ENCODE peak calls at places on chromosome 3, in ten cellular contexts. Q, A, G, H, U, R, X, I, O and D are unnamed samples. For H3K4me1 and H3K9me3, the result is how much of the 10 kb centered on the place peaks cover.

GRCh38 chr3:170419301-170420087 is 826 bp downstream of the CLDN11 start:
- DNase-seq in U (no peak), R (no peak), H (peak), I (no peak), X (peak), Q (no peak), O (no peak), A (no peak), G (no peak), D (no peak)

GRCh38 chr3:178967184-178967532 is 104.5 kb downstream of the ZMAT3 start:
- DNase-seq in G (no peak), U (no peak), A (no peak), O (peak), X (no peak), Q (no peak), R (no peak), H (peak), I (no peak), D (no peak)

GRCh38 chr3:63934041-63934440 is 21.9 kb upstream of the SCAANT1 start:
- DNase-seq in A (no peak), I (no peak), G (no peak), U (no peak), O (no peak), R (no peak), X (no peak), Q (no peak), H (no peak), D (no peak)

GRCh38 chr3:128316456-128316855 is 150.2 kb downstream of the DNAJB8 start:
- DNase-seq in G (peak), X (no peak), R (no peak), Q (peak), I (peak), O (no peak), H (peak), A (no peak), U (peak), D (no peak)

GRCh38 chr3:116863842-116864626 is 154.5 kb downstream of the TUSC7 start:
- DNase-seq in X (no peak), Q (no peak), G (no peak), U (no peak), O (peak), H (no peak), I (no peak), R (peak), A (no peak), D (no peak)

GRCh38 chr3:196517919-196518318 is 2.8 kb upstream of the SMCO1 start:
- DNase-seq in I (no peak), X (no peak), A (no peak), Q (no peak), G (no peak), H (no peak), R (peak), O (no peak), U (no peak), D (no peak)

GRCh38 chr3:55571913-55572312 is 84.8 kb upstream of the WNT5A start:
- DNase-seq in A (no peak), G (no peak), X (peak), I (no peak), H (peak), O (peak), U (peak), R (peak), Q (no peak), D (peak)

GRCh38 chr3:74129056-74129455 is 485.4 kb downstream of the CNTN3 start:
- DNase-seq in O (no peak), A (no peak), Q (no peak), G (no peak), H (no peak), U (no peak), I (no peak), R (no peak), X (no peak), D (no peak)

GRCh38 chr3:101784850-101785613 is 6.0 kb downstream of the NXPE3 start:
- DNase-seq in R (no peak), H (no peak), U (no peak), X (no peak), G (peak), O (no peak), I (no peak), A (no peak), Q (no peak), D (no peak)

GRCh38 chr3:53191836-53192480 is 30.9 kb downstream of the PRKCD start:
- DNase-seq in H (peak), G (no peak), A (peak), Q (no peak), R (no peak), X (no peak), O (no peak), I (no peak), U (peak), D (no peak)

GRCh38 chr3:105511031-105511430 is 144.3 kb downstream of the ALCAM start:
- DNase-seq in I (no peak), A (no peak), H (no peak), U (no peak), O (no peak), Q (no peak), G (no peak), X (no peak), R (no peak), D (no peak)

GRCh38 chr3:120622457-120622856 is 26.3 kb downstream of the NDUFB4 start:
- DNase-seq in O (no peak), Q (no peak), I (no peak), H (no peak), X (no peak), R (no peak), A (no peak), U (no peak), G (no peak), D (no peak)

GRCh38 chr3:119763466-119763865 is 18.4 kb upstream of the NR1I2 start:
- DNase-seq in G (no peak), O (no peak), Q (no peak), R (no peak), H (no peak), X (no peak), U (no peak), I (no peak), A (no peak), D (no peak)

GRCh38 chr3:196995646-196996355 is 27.2 kb upstream of the PIGZ start:
- DNase-seq in U (peak), Q (no peak), O (no peak), H (no peak), A (no peak), G (no peak), R (no peak), X (peak), I (no peak), D (no peak)

GRCh38 chr3:33629219-33629618 is 88.8 kb downstream of the CLASP2 start:
- DNase-seq in G (no peak), O (no peak), R (no peak), H (no peak), A (no peak), Q (no peak), X (no peak), U (no peak), I (no peak), D (no peak)

GRCh38 chr3:181838940-181839914 is 127.5 kb downstream of the SOX2 start:
- DNase-seq in X (no peak), H (no peak), G (no peak), I (no peak), O (peak), A (no peak), U (no peak), R (no peak), Q (no peak), D (no peak)

GRCh38 chr3:172104471-172105072 is 65.2 kb downstream of the FNDC3B start:
- DNase-seq in A (peak), U (no peak), R (no peak), Q (no peak), H (peak), O (no peak), X (no peak), I (no peak), G (no peak), D (no peak)

GRCh38 chr3:169551646-169552045 is 111.9 kb downstream of the MECOM start:
- DNase-seq in U (no peak), X (no peak), I (no peak), R (no peak), A (no peak), G (no peak), Q (no peak), H (no peak), O (no peak), D (no peak)

GRCh38 chr3:196632033-196632751 is 7.3 kb upstream of the NRROS start:
- DNase-seq in U (peak), G (peak), O (peak), H (peak), R (peak), Q (peak), I (peak), X (peak), A (peak), D (peak)

GRCh38 chr3:1082024-1082633 is 10.7 kb upstream of the CNTN6 start:
- DNase-seq in H (peak), O (no peak), X (no peak), R (peak), U (no peak), Q (no peak), G (no peak), A (peak), I (no peak), D (no peak)

GRCh38 chr3:64361962-64362735 is 136.9 kb upstream of the PRICKLE2 start:
- DNase-seq in A (no peak), O (peak), R (no peak), X (no peak), Q (no peak), I (no peak), U (no peak), H (no peak), G (no peak), D (no peak)

GRCh38 chr3:102664126-102664525 is 229.3 kb downstream of the ZPLD1 start:
- DNase-seq in I (no peak), A (no peak), O (no peak), R (no peak), X (no peak), G (no peak), H (no peak), Q (no peak), U (no peak), D (peak)

GRCh38 chr3:179299999-179300613 is 22.7 kb upstream of the ZNF639 start:
- DNase-seq in A (no peak), G (no peak), R (no peak), O (no peak), I (no peak), X (no peak), Q (no peak), H (no peak), U (no peak), D (no peak)

GRCh38 chr3:30349507-30349906 is 256.9 kb upstream of the TGFBR2 start:
- DNase-seq in R (no peak), Q (no peak), O (no peak), A (no peak), I (no peak), H (peak), U (no peak), G (no peak), X (no peak), D (no peak)
- H3K4me1 ChIP-seq in R (under half), Q (half or more), O (under half), A (under half), I (half or more), H (under half), U (under half), G (half or more), X (under half), D (under half)

GRCh38 chr3:141076026-141076797 is 25.1 kb downstream of the SPSB4 start:
- DNase-seq in X (no peak), A (peak), Q (no peak), U (no peak), H (peak), I (no peak), O (no peak), R (no peak), G (no peak), D (no peak)

GRCh38 chr3:141071681-141072260 is 20.6 kb downstream of the SPSB4 start:
- DNase-seq in H (no peak), Q (no peak), X (no peak), R (no peak), G (no peak), U (no peak), A (peak), I (no peak), O (no peak), D (peak)

GRCh38 chr3:141076821-141077571 is 25.8 kb downstream of the SPSB4 start:
- DNase-seq in I (no peak), R (no peak), O (no peak), Q (no peak), H (peak), U (peak), X (peak), G (no peak), A (peak), D (peak)

GRCh38 chr3:141072950-141073349 is 21.8 kb downstream of the SPSB4 start:
- DNase-seq in O (no peak), U (no peak), H (no peak), X (no peak), I (no peak), R (no peak), A (no peak), G (no peak), Q (no peak), D (no peak)

DNA sequence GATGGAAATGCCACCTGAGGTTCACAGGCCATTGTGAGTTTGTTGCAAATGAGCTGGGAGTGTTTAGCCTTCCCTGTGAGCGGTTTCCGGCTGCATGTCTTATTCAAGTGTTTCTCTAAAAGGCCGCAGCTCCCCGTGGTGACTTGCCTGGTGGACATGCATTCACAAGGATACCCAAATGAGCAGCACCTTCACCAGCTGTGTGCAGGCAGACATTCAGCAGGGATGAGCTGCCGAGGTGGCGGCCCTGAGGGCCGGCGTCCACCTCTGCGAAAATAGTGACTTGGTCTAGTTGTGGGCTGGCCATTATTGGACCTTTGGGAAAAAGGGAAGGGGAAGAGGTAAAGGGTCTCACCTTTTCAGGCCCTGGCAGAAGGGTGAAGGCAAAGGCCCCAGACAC is 23.4 kb downstream of the SPSB4 start:
- DNase-seq in X (no peak), I (no peak), G (no peak), U (peak), H (no peak), A (no peak), Q (no peak), O (no peak), R (peak), D (no peak)
- H3K9me3 ChIP-seq in X (under half), I (under half), G (under half), U (under half), H (under half), A (under half), Q (under half), O (under half), R (under half), D (under half)

GRCh38 chr3:107323723-107324122 is 53.5 kb upstream of the CCDC54 start:
- DNase-seq in I (no peak), X (no peak), H (no peak), A (no peak), R (no peak), G (no peak), Q (no peak), U (no peak), O (no peak), D (no peak)
- H3K4me1 ChIP-seq in I (under half), X (under half), H (under half), A (under half), R (under half), G (under half), Q (under half), U (under half), O (under half), D (under half)

GRCh38 chr3:138642226-138642926 is 33.8 kb downstream of the FAIM start:
- DNase-seq in Q (no peak), O (no peak), X (no peak), R (no peak), U (no peak), G (no peak), I (no peak), A (no peak), H (no peak), D (no peak)

GRCh38 chr3:138642927-138643253 is 34.3 kb downstream of the FAIM start:
- DNase-seq in I (no peak), A (no peak), H (no peak), R (no peak), Q (no peak), X (no peak), O (no peak), U (no peak), G (no peak), D (no peak)

GRCh38 chr3:138649134-138649533 is 40.6 kb downstream of the FAIM start:
- DNase-seq in I (no peak), G (no peak), H (no peak), U (no peak), X (no peak), R (no peak), O (no peak), A (no peak), Q (no peak), D (no peak)

GRCh38 chr3:138646008-138646407 is 37.4 kb downstream of the FAIM start:
- DNase-seq in A (no peak), Q (no peak), X (no peak), H (no peak), I (no peak), G (no peak), U (no peak), R (no peak), O (no peak), D (no peak)

DNA sequence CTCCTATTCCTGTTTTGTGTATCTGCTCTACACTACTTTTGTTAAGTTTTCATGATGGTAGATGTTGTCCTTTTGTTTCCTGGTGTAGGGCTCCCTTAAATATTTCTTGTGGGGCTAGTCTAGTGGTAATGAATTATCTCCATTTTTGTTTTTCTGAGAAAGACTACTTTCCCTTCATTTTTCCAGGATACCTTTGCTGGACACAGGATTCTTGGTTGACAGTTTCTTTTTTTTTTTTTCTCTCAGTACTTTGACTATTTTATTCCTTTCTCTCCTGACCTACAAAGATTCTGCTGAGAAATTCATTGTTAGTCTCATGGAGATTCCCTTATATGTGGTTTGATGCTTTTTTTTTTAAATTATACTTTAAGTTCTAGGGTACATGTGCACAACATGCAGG is 38.0 kb downstream of the FAIM start:
- DNase-seq in Q (no peak), G (no peak), U (no peak), A (no peak), R (no peak), O (no peak), I (no peak), X (no peak), H (no peak), D (no peak)
- H3K9me3 ChIP-seq in Q (under half), G (under half), U (under half), A (under half), R (under half), O (under half), I (under half), X (under half), H (under half), D (half or more)

DNA sequence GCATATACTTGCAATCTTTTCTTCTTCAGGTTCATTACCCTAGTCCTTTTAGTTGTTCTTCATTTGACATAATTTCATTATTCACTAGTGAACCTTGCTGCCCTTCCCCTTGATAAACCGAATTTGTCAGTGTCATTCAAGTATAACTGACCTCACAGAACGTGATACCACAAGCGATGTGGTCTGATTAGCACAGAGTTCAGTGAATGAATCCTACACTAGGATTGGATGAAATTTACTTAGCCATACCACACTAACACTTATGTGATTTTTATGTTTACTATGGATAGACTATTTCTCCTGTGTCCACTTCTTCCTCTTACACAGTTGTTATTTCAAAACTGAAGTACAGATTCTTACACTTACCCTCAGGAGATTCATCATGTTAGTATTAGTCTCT is 27.2 kb downstream of the CD86 start:
- DNase-seq in R (no peak), H (no peak), A (no peak), Q (no peak), O (no peak), U (no peak), X (no peak), I (no peak), G (no peak), D (no peak)
- H3K4me1 ChIP-seq in R (under half), H (under half), A (under half), Q (under half), O (under half), U (under half), X (under half), I (under half), G (under half), D (under half)

GRCh38 chr3:36733723-36734122 is 30.6 kb downstream of the DCLK3 start:
- DNase-seq in O (no peak), X (no peak), A (no peak), R (no peak), U (no peak), G (no peak), H (no peak), Q (no peak), I (no peak), D (no peak)
- H3K9me3 ChIP-seq in O (under half), X (under half), A (under half), R (under half), U (under half), G (under half), H (under half), Q (under half), I (under half), D (under half)

GRCh38 chr3:126524429-126524988 is 554 bp downstream of the CHST13 start:
- DNase-seq in I (no peak), X (peak), H (no peak), Q (no peak), O (no peak), A (no peak), R (no peak), G (no peak), U (peak), D (peak)

GRCh38 chr3:126525853-126526667 is 2.1 kb downstream of the CHST13 start:
- DNase-seq in I (no peak), X (peak), Q (no peak), U (peak), A (no peak), H (no peak), G (no peak), R (no peak), O (no peak), D (peak)

GRCh38 chr3:126526668-126527005 is 2.7 kb downstream of the CHST13 start:
- DNase-seq in H (no peak), R (no peak), I (no peak), O (no peak), A (no peak), U (peak), G (no peak), Q (no peak), X (peak), D (peak)

GRCh38 chr3:126523745-126524428 is at the start of gene CHST13:
- DNase-seq in O (no peak), Q (no peak), A (peak), X (peak), G (no peak), R (peak), U (peak), I (no peak), H (peak), D (peak)

DNA sequence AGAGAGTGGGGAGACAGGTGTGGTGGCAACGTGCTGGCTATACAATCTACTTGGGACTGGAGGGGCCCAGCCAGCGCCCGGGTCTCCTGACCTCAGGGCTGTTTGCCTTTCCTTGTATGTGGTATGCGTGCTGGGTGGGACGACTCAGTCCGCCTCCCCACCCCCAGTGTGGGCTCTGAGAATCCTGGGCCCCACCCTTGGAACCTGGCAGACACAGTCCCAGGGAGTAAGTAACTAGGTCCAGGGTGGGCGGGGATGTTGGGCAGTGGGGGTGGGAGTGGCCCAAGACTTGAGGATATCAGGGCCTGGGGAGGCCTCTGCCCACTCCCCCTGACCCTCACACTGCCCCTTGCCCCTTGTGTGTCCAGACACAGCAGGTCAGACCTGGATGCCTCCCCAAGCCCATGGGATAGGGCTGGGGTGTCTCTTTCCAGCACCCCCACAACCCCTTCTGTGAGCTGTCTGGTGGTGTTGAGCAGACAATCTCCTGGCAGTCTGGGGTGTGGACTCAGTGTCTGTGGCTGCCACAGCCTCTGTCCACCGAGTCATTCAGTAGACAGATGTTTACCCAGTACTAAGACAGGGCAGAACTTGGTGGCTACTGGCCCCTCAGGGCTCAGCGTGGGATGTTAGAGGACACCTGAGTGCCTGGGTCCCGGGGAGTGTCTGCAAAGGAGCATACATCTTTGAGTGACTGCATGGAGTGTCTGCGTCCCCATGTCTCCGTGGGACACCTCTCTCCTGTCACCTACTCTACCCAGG is 1.3 kb downstream of the CHST13 start:
- DNase-seq in A (no peak), X (peak), G (no peak), O (no peak), R (no peak), I (no peak), Q (no peak), U (peak), H (no peak), D (peak)
- H3K4me1 ChIP-seq in A (under half), X (under half), G (under half), O (under half), R (under half), I (under half), Q (under half), U (under half), H (under half), D (under half)